ENCODE peak calls at places on chromosome 11, in eight cellular contexts. One of them, this sample, is unnamed.

GRCh38 chr11:114080219-114080618 is 20.7 kb downstream of the ZBTB16 start:
- DNase-seq in HEK293T: no peak
- DNase-seq in posterior vena cava: peak; percentile 40
- DNase-seq in activated CD4-positive, alpha-beta T cell treated with anti-CD3 and anti-CD28 coated beads for 36 hours: no peak
- DNase-seq in H9: no peak
- DNase-seq in HepG2: no peak
- DNase-seq in endothelial cell: no peak
- DNase-seq in IMR-90: no peak
- DNase-seq in this sample: no peak

GRCh38 chr11:12179019-12179418 is 68.6 kb downstream of the MICAL2 start:
- DNase-seq in activated CD4-positive, alpha-beta T cell treated with anti-CD3 and anti-CD28 coated beads for 36 hours: peak; percentile 54
- DNase-seq in H9: no peak
- DNase-seq in HepG2: no peak
- DNase-seq in HEK293T: no peak
- DNase-seq in posterior vena cava: no peak
- DNase-seq in endothelial cell: no peak
- DNase-seq in IMR-90: no peak
- DNase-seq in this sample: peak; percentile 72

GRCh38 chr11:95831198-95831883 is 41.0 kb downstream of the CEP57 start:
- DNase-seq in HEK293T: no peak
- DNase-seq in IMR-90: peak; percentile 96
- DNase-seq in activated CD4-positive, alpha-beta T cell treated with anti-CD3 and anti-CD28 coated beads for 36 hours: no peak
- DNase-seq in endothelial cell: no peak
- DNase-seq in H9: no peak
- DNase-seq in posterior vena cava: no peak
- DNase-seq in HepG2: no peak
- DNase-seq in this sample: no peak

GRCh38 chr11:129375731-129376657 is at the start of gene BARX2:
- DNase-seq in posterior vena cava: no peak
- DNase-seq in H9: peak; percentile 75
- DNase-seq in HEK293T: peak; percentile 59
- DNase-seq in endothelial cell: peak; percentile 75
- DNase-seq in activated CD4-positive, alpha-beta T cell treated with anti-CD3 and anti-CD28 coated beads for 36 hours: peak; percentile 72
- DNase-seq in IMR-90: peak; percentile 54
- DNase-seq in HepG2: peak; percentile 33
- DNase-seq in this sample: peak; percentile 61

GRCh38 chr11:62108017-62108750 is 15.6 kb upstream of the INCENP start:
- DNase-seq in endothelial cell: peak; percentile 34
- DNase-seq in activated CD4-positive, alpha-beta T cell treated with anti-CD3 and anti-CD28 coated beads for 36 hours: peak; percentile 51
- DNase-seq in HEK293T: peak; percentile 60
- DNase-seq in IMR-90: peak; percentile 74
- DNase-seq in H9: peak; percentile 53
- DNase-seq in posterior vena cava: no peak
- DNase-seq in HepG2: peak; percentile 65
- DNase-seq in this sample: no peak

GRCh38 chr11:12200359-12201015 is 90.1 kb downstream of the MICAL2 start:
- DNase-seq in endothelial cell: no peak
- DNase-seq in posterior vena cava: no peak
- DNase-seq in IMR-90: peak; percentile 83
- DNase-seq in HepG2: no peak
- DNase-seq in activated CD4-positive, alpha-beta T cell treated with anti-CD3 and anti-CD28 coated beads for 36 hours: peak; percentile 72
- DNase-seq in H9: no peak
- DNase-seq in HEK293T: no peak
- DNase-seq in this sample: no peak

GRCh38 chr11:44797886-44798683 is 71.3 kb downstream of the TSPAN18 start:
- DNase-seq in activated CD4-positive, alpha-beta T cell treated with anti-CD3 and anti-CD28 coated beads for 36 hours: no peak
- DNase-seq in IMR-90: peak; percentile 15
- DNase-seq in HEK293T: no peak
- DNase-seq in HepG2: no peak
- DNase-seq in H9: peak; percentile 70
- DNase-seq in posterior vena cava: no peak
- DNase-seq in endothelial cell: no peak
- DNase-seq in this sample: no peak

GRCh38 chr11:106030609-106031008 is 8.6 kb upstream of the MSANTD4 start:
- DNase-seq in H9: no peak
- DNase-seq in activated CD4-positive, alpha-beta T cell treated with anti-CD3 and anti-CD28 coated beads for 36 hours: no peak
- DNase-seq in endothelial cell: no peak
- DNase-seq in HepG2: no peak
- DNase-seq in posterior vena cava: no peak
- DNase-seq in HEK293T: no peak
- DNase-seq in IMR-90: no peak
- DNase-seq in this sample: no peak

GRCh38 chr11:86155210-86155844 is 86.4 kb upstream of the PICALM start:
- DNase-seq in HepG2: no peak
- DNase-seq in IMR-90: no peak
- DNase-seq in HEK293T: no peak
- DNase-seq in posterior vena cava: no peak
- DNase-seq in H9: no peak
- DNase-seq in activated CD4-positive, alpha-beta T cell treated with anti-CD3 and anti-CD28 coated beads for 36 hours: no peak
- DNase-seq in endothelial cell: no peak
- DNase-seq in this sample: no peak

GRCh38 chr11:64900263-64900678 is 16.7 kb downstream of the ATG2A start:
- DNase-seq in posterior vena cava: no peak
- DNase-seq in IMR-90: peak; percentile 13
- DNase-seq in H9: no peak
- DNase-seq in HepG2: no peak
- DNase-seq in HEK293T: no peak
- DNase-seq in endothelial cell: no peak
- DNase-seq in activated CD4-positive, alpha-beta T cell treated with anti-CD3 and anti-CD28 coated beads for 36 hours: peak; percentile 81
- DNase-seq in this sample: no peak

GRCh38 chr11:88086297-88086696 is 88.9 kb downstream of the RAB38 start:
- DNase-seq in HepG2: no peak
- DNase-seq in posterior vena cava: no peak
- DNase-seq in activated CD4-positive, alpha-beta T cell treated with anti-CD3 and anti-CD28 coated beads for 36 hours: no peak
- DNase-seq in endothelial cell: no peak
- DNase-seq in HEK293T: no peak
- DNase-seq in IMR-90: no peak
- DNase-seq in H9: no peak
- DNase-seq in this sample: no peak

GRCh38 chr11:20671856-20672546 is 2.6 kb downstream of the NELL1 start:
- DNase-seq in activated CD4-positive, alpha-beta T cell treated with anti-CD3 and anti-CD28 coated beads for 36 hours: no peak
- DNase-seq in HepG2: peak; percentile 7
- DNase-seq in endothelial cell: no peak
- DNase-seq in HEK293T: peak; percentile 49
- DNase-seq in posterior vena cava: no peak
- DNase-seq in H9: no peak
- DNase-seq in IMR-90: no peak
- DNase-seq in this sample: no peak

GRCh38 chr11:6285019-6285418 is 25.4 kb downstream of the CCKBR start:
- DNase-seq in activated CD4-positive, alpha-beta T cell treated with anti-CD3 and anti-CD28 coated beads for 36 hours: no peak
- DNase-seq in HEK293T: no peak
- DNase-seq in HepG2: no peak
- DNase-seq in posterior vena cava: no peak
- DNase-seq in endothelial cell: no peak
- DNase-seq in IMR-90: no peak
- DNase-seq in H9: no peak
- DNase-seq in this sample: no peak

GRCh38 chr11:35623708-35624168 is 5.5 kb downstream of the FJX1 start:
- DNase-seq in HEK293T: no peak
- DNase-seq in IMR-90: peak; percentile 94
- DNase-seq in activated CD4-positive, alpha-beta T cell treated with anti-CD3 and anti-CD28 coated beads for 36 hours: no peak
- DNase-seq in HepG2: no peak
- DNase-seq in posterior vena cava: no peak
- DNase-seq in endothelial cell: no peak
- DNase-seq in H9: no peak
- DNase-seq in this sample: no peak

GRCh38 chr11:83881428-83881827 is 595.3 kb upstream of the CCDC90B start:
- DNase-seq in H9: no peak
- DNase-seq in HEK293T: peak; percentile 6
- DNase-seq in activated CD4-positive, alpha-beta T cell treated with anti-CD3 and anti-CD28 coated beads for 36 hours: no peak
- DNase-seq in IMR-90: no peak
- DNase-seq in HepG2: no peak
- DNase-seq in posterior vena cava: no peak
- DNase-seq in endothelial cell: no peak
- DNase-seq in this sample: no peak

GRCh38 chr11:2507945-2508749 is 63.3 kb downstream of the KCNQ1 start:
- DNase-seq in posterior vena cava: peak; percentile 48
- DNase-seq in HepG2: no peak
- DNase-seq in activated CD4-positive, alpha-beta T cell treated with anti-CD3 and anti-CD28 coated beads for 36 hours: no peak
- DNase-seq in IMR-90: no peak
- DNase-seq in H9: peak; percentile 15
- DNase-seq in HEK293T: no peak
- DNase-seq in endothelial cell: no peak
- DNase-seq in this sample: no peak

GRCh38 chr11:70174846-70175764 is 28.0 kb upstream of the FADD start:
- DNase-seq in IMR-90: no peak
- DNase-seq in posterior vena cava: no peak
- DNase-seq in H9: peak; percentile 43
- DNase-seq in HepG2: no peak
- DNase-seq in endothelial cell: no peak
- DNase-seq in activated CD4-positive, alpha-beta T cell treated with anti-CD3 and anti-CD28 coated beads for 36 hours: no peak
- DNase-seq in HEK293T: no peak
- DNase-seq in this sample: peak; percentile 76

GRCh38 chr11:133137939-133138338 is 394.4 kb downstream of the OPCML start:
- DNase-seq in HEK293T: no peak
- DNase-seq in activated CD4-positive, alpha-beta T cell treated with anti-CD3 and anti-CD28 coated beads for 36 hours: no peak
- DNase-seq in H9: no peak
- DNase-seq in IMR-90: no peak
- DNase-seq in posterior vena cava: no peak
- DNase-seq in endothelial cell: no peak
- DNase-seq in HepG2: no peak
- DNase-seq in this sample: no peak

GRCh38 chr11:68338041-68338800 is 25.8 kb downstream of the LRP5 start:
- DNase-seq in HEK293T: no peak
- DNase-seq in H9: no peak
- DNase-seq in activated CD4-positive, alpha-beta T cell treated with anti-CD3 and anti-CD28 coated beads for 36 hours: no peak
- DNase-seq in posterior vena cava: peak; percentile 89
- DNase-seq in HepG2: no peak
- DNase-seq in endothelial cell: no peak
- DNase-seq in IMR-90: peak; percentile 72
- DNase-seq in this sample: no peak

GRCh38 chr11:128716661-128717210 is 22.9 kb downstream of the FLI1 start:
- DNase-seq in activated CD4-positive, alpha-beta T cell treated with anti-CD3 and anti-CD28 coated beads for 36 hours: peak; percentile 73
- DNase-seq in posterior vena cava: no peak
- DNase-seq in H9: no peak
- DNase-seq in HEK293T: no peak
- DNase-seq in IMR-90: peak; percentile 62
- DNase-seq in HepG2: no peak
- DNase-seq in endothelial cell: no peak
- DNase-seq in this sample: no peak

GRCh38 chr11:115965754-115966504 is 461.7 kb upstream of the CADM1 start:
- DNase-seq in endothelial cell: no peak
- DNase-seq in IMR-90: peak; percentile 33
- DNase-seq in posterior vena cava: no peak
- DNase-seq in HepG2: no peak
- DNase-seq in HEK293T: no peak
- DNase-seq in activated CD4-positive, alpha-beta T cell treated with anti-CD3 and anti-CD28 coated beads for 36 hours: no peak
- DNase-seq in H9: no peak
- DNase-seq in this sample: no peak

GRCh38 chr11:65591939-65592814 is 3.4 kb downstream of the KCNK7 start:
- DNase-seq in HepG2: no peak
- DNase-seq in endothelial cell: peak; percentile 58
- DNase-seq in activated CD4-positive, alpha-beta T cell treated with anti-CD3 and anti-CD28 coated beads for 36 hours: no peak
- DNase-seq in HEK293T: no peak
- DNase-seq in H9: peak; percentile 84
- DNase-seq in IMR-90: peak; percentile 44
- DNase-seq in posterior vena cava: peak; percentile 93
- DNase-seq in this sample: no peak

GRCh38 chr11:67240575-67241389 is 25.5 kb upstream of the GRK2 start:
- DNase-seq in HEK293T: no peak
- DNase-seq in posterior vena cava: peak; percentile 89
- DNase-seq in H9: peak; percentile 44
- DNase-seq in activated CD4-positive, alpha-beta T cell treated with anti-CD3 and anti-CD28 coated beads for 36 hours: peak; percentile 92
- DNase-seq in HepG2: peak; percentile 73
- DNase-seq in IMR-90: peak; percentile 75
- DNase-seq in endothelial cell: peak; percentile 62
- DNase-seq in this sample: peak; percentile 78

GRCh38 chr11:19929655-19930054 is 217.0 kb downstream of the NAV2 start:
- DNase-seq in IMR-90: peak; percentile 63
- DNase-seq in activated CD4-positive, alpha-beta T cell treated with anti-CD3 and anti-CD28 coated beads for 36 hours: no peak
- DNase-seq in H9: no peak
- DNase-seq in posterior vena cava: no peak
- DNase-seq in HepG2: no peak
- DNase-seq in HEK293T: no peak
- DNase-seq in endothelial cell: no peak
- DNase-seq in this sample: no peak

GRCh38 chr11:118050208-118050891 is 26.5 kb upstream of the TMPRSS4 start:
- DNase-seq in posterior vena cava: peak; percentile 32
- DNase-seq in H9: no peak
- DNase-seq in activated CD4-positive, alpha-beta T cell treated with anti-CD3 and anti-CD28 coated beads for 36 hours: no peak
- DNase-seq in IMR-90: no peak
- DNase-seq in endothelial cell: no peak
- DNase-seq in HepG2: no peak
- DNase-seq in HEK293T: no peak
- DNase-seq in this sample: no peak

GRCh38 chr11:2420502-2421225 is 20.1 kb downstream of the TSSC4 start:
- DNase-seq in HEK293T: peak; percentile 92
- DNase-seq in H9: peak; percentile 90
- DNase-seq in IMR-90: peak; percentile 59
- DNase-seq in activated CD4-positive, alpha-beta T cell treated with anti-CD3 and anti-CD28 coated beads for 36 hours: peak; percentile 85
- DNase-seq in HepG2: peak; percentile 56
- DNase-seq in posterior vena cava: peak; percentile 93
- DNase-seq in endothelial cell: peak; percentile 84
- DNase-seq in this sample: peak; percentile 76

GRCh38 chr11:72649215-72649976 is 24.8 kb downstream of the PDE2A start:
- DNase-seq in IMR-90: no peak
- DNase-seq in posterior vena cava: no peak
- DNase-seq in HEK293T: no peak
- DNase-seq in endothelial cell: no peak
- DNase-seq in H9: no peak
- DNase-seq in HepG2: no peak
- DNase-seq in activated CD4-positive, alpha-beta T cell treated with anti-CD3 and anti-CD28 coated beads for 36 hours: no peak
- DNase-seq in this sample: no peak

GRCh38 chr11:130037881-130038601 is 31.7 kb upstream of the APLP2 start:
- DNase-seq in HepG2: peak; percentile 66
- DNase-seq in activated CD4-positive, alpha-beta T cell treated with anti-CD3 and anti-CD28 coated beads for 36 hours: no peak
- DNase-seq in endothelial cell: no peak
- DNase-seq in H9: peak; percentile 51
- DNase-seq in IMR-90: no peak
- DNase-seq in posterior vena cava: no peak
- DNase-seq in HEK293T: no peak
- DNase-seq in this sample: no peak

GRCh38 chr11:71499546-71499945 is 27.5 kb upstream of the KRTAP5-7 start:
- DNase-seq in H9: no peak
- DNase-seq in IMR-90: no peak
- DNase-seq in activated CD4-positive, alpha-beta T cell treated with anti-CD3 and anti-CD28 coated beads for 36 hours: no peak
- DNase-seq in HEK293T: no peak
- DNase-seq in posterior vena cava: peak; percentile 38
- DNase-seq in endothelial cell: no peak
- DNase-seq in HepG2: no peak
- DNase-seq in this sample: no peak

GRCh38 chr11:82775736-82776346 is 42.2 kb upstream of the FAM181B start:
- DNase-seq in HepG2: peak; percentile 42
- DNase-seq in HEK293T: peak; percentile 63
- DNase-seq in activated CD4-positive, alpha-beta T cell treated with anti-CD3 and anti-CD28 coated beads for 36 hours: peak; percentile 56
- DNase-seq in IMR-90: peak; percentile 47
- DNase-seq in endothelial cell: peak; percentile 71
- DNase-seq in H9: peak; percentile 72
- DNase-seq in posterior vena cava: no peak
- DNase-seq in this sample: no peak

GRCh38 chr11:133936551-133936950 is 20.2 kb downstream of the IGSF9B start:
- DNase-seq in HepG2: no peak
- DNase-seq in endothelial cell: no peak
- DNase-seq in H9: no peak
- DNase-seq in activated CD4-positive, alpha-beta T cell treated with anti-CD3 and anti-CD28 coated beads for 36 hours: no peak
- DNase-seq in IMR-90: no peak
- DNase-seq in HEK293T: no peak
- DNase-seq in posterior vena cava: no peak
- DNase-seq in this sample: peak; percentile 44

GRCh38 chr11:13717331-13717730 is 48.9 kb downstream of the FAR1 start:
- DNase-seq in H9: no peak
- DNase-seq in endothelial cell: no peak
- DNase-seq in HEK293T: no peak
- DNase-seq in activated CD4-positive, alpha-beta T cell treated with anti-CD3 and anti-CD28 coated beads for 36 hours: no peak
- DNase-seq in HepG2: no peak
- DNase-seq in IMR-90: peak; percentile 73
- DNase-seq in posterior vena cava: no peak
- DNase-seq in this sample: no peak

GRCh38 chr11:122910775-122911174 is 28.2 kb downstream of the JHY start:
- DNase-seq in HepG2: peak; percentile 5
- DNase-seq in H9: no peak
- DNase-seq in HEK293T: no peak
- DNase-seq in IMR-90: peak; percentile 38
- DNase-seq in endothelial cell: no peak
- DNase-seq in activated CD4-positive, alpha-beta T cell treated with anti-CD3 and anti-CD28 coated beads for 36 hours: peak; percentile 19
- DNase-seq in posterior vena cava: no peak
- DNase-seq in this sample: no peak